ENCODE peak calls at places on chromosomes 1 and 21, in four cellular contexts. K is A549, P is sigmoid colon, W is K562. Q is an unnamed sample.

GRCh38 chr1:61123321-61123720 is 41.0 kb downstream of the NFIA start:
- DNase-seq in K (no peak), P (no peak), W (no peak), Q (no peak)

GRCh38 chr1:183002797-183003594 is 20.2 kb upstream of the LAMC1 start:
- DNase-seq in K (no peak), P (no peak), W (no peak), Q (no peak)

GRCh38 chr1:94873520-94874351 is 53.2 kb downstream of the CNN3 start:
- DNase-seq in K (no peak), P (no peak), W (no peak), Q (no peak)

GRCh38 chr1:35569956-35570355 is 3.2 kb upstream of the TFAP2E start:
- DNase-seq in K (no peak), P (no peak), W (no peak), Q (no peak)

GRCh38 chr1:156886583-156887302 is 6.8 kb upstream of the PEAR1 start:
- DNase-seq in K (no peak), P (no peak), W (no peak), Q (no peak)

GRCh38 chr1:85411567-85412312 is 53.2 kb downstream of the DDAH1 start:
- DNase-seq in K (no peak), P (no peak), W (no peak), Q (no peak)

GRCh38 chr1:53270873-53271272 is 32.6 kb upstream of the MAGOH start:
- DNase-seq in K (no peak), P (no peak), W (no peak), Q (no peak)

GRCh38 chr1:11692899-11693590 is 1.5 kb downstream of the DRAXIN start:
- DNase-seq in K (no peak), P (no peak), W (peak), Q (no peak)

DNA sequence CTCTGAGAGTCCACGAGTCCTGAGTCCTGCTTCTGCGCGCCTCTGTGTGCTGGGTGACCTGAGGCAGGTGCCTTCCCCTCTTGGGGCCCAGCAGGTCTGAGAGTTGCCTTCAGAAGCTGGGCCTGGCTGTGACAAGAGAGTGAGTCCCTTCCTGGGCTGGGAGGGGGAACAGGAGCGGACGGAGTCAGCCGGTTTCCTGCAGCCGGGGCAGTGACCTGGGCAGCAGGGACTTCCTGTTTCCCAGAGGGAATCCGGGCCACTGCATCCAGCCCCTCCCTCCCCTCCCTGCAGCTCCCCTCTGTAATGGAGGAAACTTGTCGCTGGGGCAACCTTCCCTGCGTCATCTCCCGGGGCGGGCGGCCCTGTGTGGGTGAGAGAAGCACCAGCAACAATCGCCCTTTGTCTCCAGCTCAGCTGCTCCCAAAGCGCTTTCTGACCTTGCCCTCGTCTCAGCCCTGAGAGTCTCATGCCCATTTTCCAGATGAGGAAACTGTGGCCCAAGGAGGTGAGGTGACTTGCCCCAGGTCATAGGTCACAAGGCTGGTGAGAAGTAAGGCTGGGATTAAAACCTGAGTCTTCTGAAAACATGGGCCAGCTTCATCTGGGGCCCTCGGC is 61.1 kb downstream of the SDC3 start:
- DNase-seq in K (no peak), P (peak), W (peak), Q (no peak)
- TF ChIP-seq POLR2A in K (no peak), P (peak), W (no peak), Q (no peak)

GRCh38 chr1:204612326-204612725 is 73.2 kb downstream of the LRRN2 start:
- DNase-seq in K (no peak), P (no peak), W (no peak), Q (no peak)
- TF ChIP-seq EP300 in K (no peak), P (no peak), W (no peak), Q (no peak)

GRCh38 chr1:114153621-114154145 is at the start of gene SYT6:
- DNase-seq in K (no peak), P (no peak), W (no peak), Q (no peak)

GRCh38 chr1:114154146-114154962 is 685 bp upstream of the SYT6 start:
- DNase-seq in K (no peak), P (no peak), W (peak), Q (no peak)

GRCh38 chr1:114150016-114150415 is 3.7 kb downstream of the SYT6 start:
- DNase-seq in K (no peak), P (no peak), W (no peak), Q (no peak)

GRCh38 chr1:114153051-114153620 is 533 bp downstream of the SYT6 start:
- DNase-seq in K (no peak), P (no peak), W (no peak), Q (no peak)

GRCh38 chr1:114152211-114153050 is 1.2 kb downstream of the SYT6 start:
- DNase-seq in K (peak), P (peak), W (no peak), Q (no peak)
- TF ChIP-seq POLR2A in K (no peak), P (no peak), W (no peak), Q (no peak)

DNA sequence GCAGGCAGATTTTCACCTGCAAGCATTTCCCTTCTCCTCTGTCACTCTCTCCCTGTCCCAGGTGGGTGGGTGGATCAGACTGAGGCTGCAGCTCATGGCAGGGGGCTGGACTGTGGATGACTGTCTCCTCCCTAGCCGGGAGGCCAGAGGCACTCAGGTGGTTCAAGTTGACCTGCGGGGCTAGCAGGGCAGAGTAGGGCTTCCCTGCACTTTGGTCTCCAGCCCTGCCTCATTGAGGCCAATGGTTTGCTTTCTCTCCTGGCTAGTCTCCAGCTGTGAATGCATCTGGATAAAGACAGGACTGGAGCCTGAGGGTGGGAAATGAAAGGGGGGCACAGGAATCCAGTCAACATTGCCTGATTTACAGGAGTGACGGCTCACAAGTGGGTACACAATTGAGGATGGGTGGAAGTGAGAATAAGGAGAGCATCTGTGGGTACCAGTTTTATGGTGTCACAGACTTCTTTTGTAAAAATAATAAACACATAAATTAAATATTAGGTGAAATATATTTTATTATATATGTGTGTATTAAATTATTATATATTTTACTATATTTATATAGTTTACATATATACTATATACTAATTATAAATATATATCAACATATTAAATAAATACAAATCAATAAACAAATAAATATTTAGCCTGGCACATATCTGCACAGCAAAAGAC is 25.6 kb downstream of the RUNX1 start:
- DNase-seq in K (no peak), P (no peak), W (no peak), Q (no peak)
- TF ChIP-seq EP300 in K (no peak), P (no peak), W (no peak), Q (no peak)

GRCh38 chr1:32981003-32981909 is 16.6 kb upstream of the RNF19B start:
- DNase-seq in K (peak), P (no peak), W (peak), Q (peak)
- TF ChIP-seq POLR2A in K (peak), P (peak), W (no peak), Q (peak)

DNA sequence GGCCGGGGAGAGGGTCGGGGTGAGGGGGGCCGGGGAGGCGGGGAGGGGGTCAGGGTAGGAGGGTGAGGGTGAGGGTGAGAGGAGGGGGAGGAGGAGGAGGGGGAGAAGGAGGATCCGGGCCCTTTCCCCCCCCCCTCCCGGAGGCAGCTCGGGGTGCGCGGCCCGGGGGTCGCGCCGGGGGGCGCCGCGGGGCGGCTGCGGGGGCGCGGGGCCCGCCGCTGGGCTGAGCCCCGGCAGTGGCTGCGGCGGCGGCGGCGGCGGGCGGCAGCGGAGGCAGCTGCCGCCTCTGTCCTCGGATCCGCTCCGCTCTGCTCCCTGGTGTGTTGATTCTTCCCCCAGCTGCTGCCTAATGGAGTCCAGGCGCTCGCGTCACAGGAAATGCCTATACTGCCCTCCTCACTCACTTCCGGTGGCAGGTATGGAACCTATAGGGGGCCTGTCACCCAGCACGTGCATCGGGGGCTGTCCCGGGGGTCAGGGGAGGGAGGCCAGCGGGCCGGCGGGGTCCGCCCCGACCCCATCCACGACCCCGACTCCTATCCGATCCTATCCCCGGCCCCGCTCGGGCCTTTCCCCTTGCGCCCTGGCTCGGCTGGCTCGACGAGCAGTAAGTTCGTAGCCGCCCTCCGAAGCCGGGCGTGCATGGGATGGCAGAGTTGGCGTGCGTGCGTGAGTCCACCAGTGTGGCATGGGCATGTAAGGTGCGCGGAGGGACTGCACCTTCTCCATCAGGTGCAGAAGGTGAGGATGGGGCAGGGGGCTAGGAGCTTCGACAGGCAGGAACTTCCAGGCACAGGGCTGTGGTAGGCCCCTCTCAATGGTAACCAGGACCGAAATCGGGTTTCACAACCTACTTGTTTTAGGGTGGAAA is at the start of gene WDR26:
- DNase-seq in K (peak), P (peak), W (peak), Q (peak)
- TF ChIP-seq EP300 in K (no peak), P (no peak), W (peak), Q (no peak)

DNA sequence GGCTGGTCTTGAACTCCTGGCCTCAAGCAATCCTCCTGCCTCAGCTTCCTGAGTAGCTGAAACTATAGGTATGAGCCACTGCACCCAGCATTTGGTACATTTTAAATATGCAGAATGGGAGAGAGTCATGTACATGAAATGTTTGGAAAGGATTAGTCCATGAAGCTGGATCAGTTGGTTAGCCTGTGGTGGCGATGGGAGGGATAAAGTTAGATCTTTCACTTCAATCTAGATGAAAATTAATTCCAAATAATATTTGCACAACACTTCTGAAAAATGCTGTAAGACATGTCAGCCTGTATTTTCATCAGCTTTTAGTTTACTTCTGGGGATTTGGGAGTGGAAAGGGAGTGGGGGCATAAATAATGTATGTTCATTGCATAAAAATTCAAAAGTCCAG is 188.9 kb downstream of the HUNK start:
- DNase-seq in K (no peak), P (no peak), W (no peak), Q (no peak)
- TF ChIP-seq POLR2A in K (no peak), P (no peak), W (no peak), Q (no peak)

GRCh38 chr1:92804721-92805169 is 19.8 kb upstream of the EVI5 start:
- DNase-seq in K (peak), P (peak), W (peak), Q (no peak)
- TF ChIP-seq EP300 in K (no peak), P (no peak), W (peak), Q (no peak)

DNA sequence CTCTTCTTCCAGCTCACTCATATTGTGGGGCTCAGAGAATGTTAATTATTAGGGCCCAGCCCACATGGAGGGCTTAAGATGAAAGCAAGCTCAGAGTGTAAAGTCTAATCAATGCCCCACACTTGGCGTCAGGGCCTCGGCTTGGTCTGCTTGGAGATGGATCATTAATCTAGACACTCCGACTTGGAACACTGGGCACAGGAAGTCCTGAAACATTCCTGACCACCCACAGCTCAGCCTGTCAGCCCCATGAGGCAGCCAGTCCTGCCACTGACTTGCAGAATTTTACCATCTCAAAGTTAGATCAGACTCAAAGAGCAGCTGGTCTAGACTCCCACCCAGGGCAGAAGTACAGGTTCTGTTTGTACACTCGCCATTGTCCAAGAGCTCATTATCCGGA is 69.8 kb upstream of the TRABD2B start:
- DNase-seq in K (no peak), P (no peak), W (no peak), Q (no peak)
- TF ChIP-seq POLR2A in K (no peak), P (no peak), W (no peak), Q (no peak)

DNA sequence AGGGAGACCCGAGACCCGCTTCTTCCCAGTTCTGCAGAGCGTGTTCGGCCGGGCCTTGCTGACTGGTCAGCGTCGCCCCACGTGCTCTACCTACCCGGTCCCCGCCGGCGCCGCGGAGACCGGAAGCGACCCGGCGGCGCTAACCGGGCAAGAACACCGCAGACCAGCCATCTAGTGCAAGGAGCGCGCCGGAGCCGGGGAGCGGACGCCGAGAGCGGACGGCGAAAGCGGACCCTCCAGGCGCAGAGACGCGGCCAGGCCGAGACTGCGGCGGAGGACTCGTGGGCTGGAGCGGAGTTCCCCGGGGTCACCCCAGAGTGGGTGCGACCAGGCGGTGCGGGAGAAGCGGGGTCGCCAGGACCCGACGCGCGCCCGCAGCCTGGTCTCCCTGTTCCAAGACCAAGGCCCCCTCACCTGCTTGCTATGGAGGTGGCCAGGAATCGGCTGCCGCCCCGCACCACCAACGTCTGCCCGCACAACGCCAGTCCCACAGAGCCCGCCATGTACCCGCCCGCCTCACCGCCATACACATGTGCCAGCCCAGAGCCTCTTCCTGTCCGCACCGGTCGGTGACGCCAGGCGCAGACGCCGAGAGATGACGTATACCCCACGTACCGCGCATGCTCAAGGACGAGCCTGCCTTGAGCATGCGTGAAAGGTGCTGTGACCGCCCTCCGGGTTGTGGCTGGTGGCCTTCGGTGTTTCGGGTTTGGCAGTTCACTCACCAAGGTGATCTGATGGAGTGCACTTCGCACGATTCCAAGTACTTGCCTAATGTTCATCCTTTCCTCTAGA is at the start of gene WDR4:
- DNase-seq in K (peak), P (peak), W (peak), Q (peak)
- TF ChIP-seq EP300 in K (no peak), P (no peak), W (no peak), Q (peak)

Q was measured in GM12878.